ENCODE peak calls at places on chromosomes 5 and 9, in nine cellular contexts. J is right lobe of liver, I is aorta, E is heart right ventricle, V is small intestine, B is right atrium auricular region, P is GM23248, H is lung, L is left ventricle myocardium inferior. R is an unnamed sample.

GRCh38 chr5:39231705-39232525 is 12.6 kb upstream of the FYB1 start:
- DNase-seq in J (no peak), I (no peak), E (no peak), V (no peak), B (no peak), P (peak), H (no peak), L (no peak), R (peak)

GRCh38 chr9:69931340-69931739 is 110.7 kb downstream of the CFAP95 start:
- DNase-seq in J (no peak), I (no peak), E (no peak), V (no peak), B (no peak), P (peak), H (no peak), L (no peak), R (no peak)

GRCh38 chr5:172879434-172879828 is 45.4 kb downstream of the ERGIC1 start:
- DNase-seq in J (no peak), I (no peak), E (no peak), V (no peak), B (no peak), P (no peak), H (no peak), L (no peak), R (no peak)

GRCh38 chr9:33129886-33130284 is 37.3 kb downstream of the B4GALT1 start:
- DNase-seq in J (no peak), I (no peak), E (no peak), V (no peak), B (no peak), P (no peak), H (no peak), L (no peak), R (no peak)

GRCh38 chr9:14277202-14277601 is 36.7 kb downstream of the NFIB start:
- DNase-seq in J (no peak), I (no peak), E (no peak), V (no peak), B (no peak), P (peak), H (no peak), L (peak), R (peak)

GRCh38 chr5:124738751-124739559 is 7.5 kb downstream of the ZNF608 start:
- DNase-seq in J (no peak), I (no peak), E (no peak), V (peak), B (no peak), P (no peak), H (no peak), L (no peak), R (no peak)

GRCh38 chr9:123044556-123044955 is 11.1 kb downstream of the GPR21 start:
- DNase-seq in J (no peak), I (no peak), E (no peak), V (no peak), B (no peak), P (peak), H (no peak), L (no peak), R (no peak)

GRCh38 chr5:58185397-58186195 is 274.3 kb downstream of the PLK2 start:
- DNase-seq in J (no peak), I (no peak), E (no peak), V (no peak), B (no peak), P (peak), H (no peak), L (no peak), R (peak)

GRCh38 chr5:52269395-52269794 is 518.3 kb upstream of the ITGA1 start:
- DNase-seq in J (no peak), I (no peak), E (no peak), V (peak), B (no peak), P (no peak), H (no peak), L (no peak), R (no peak)

GRCh38 chr9:126799051-126799450 is 5.8 kb upstream of the ZBTB43 start:
- DNase-seq in J (no peak), I (no peak), E (no peak), V (peak), B (no peak), P (no peak), H (no peak), L (no peak), R (no peak)

GRCh38 chr9:85212887-85213286 is 528.9 kb downstream of the AGTPBP1 start:
- DNase-seq in J (no peak), I (no peak), E (no peak), V (no peak), B (no peak), P (peak), H (no peak), L (no peak), R (peak)

GRCh38 chr5:160312139-160312959 is at the start of gene CCNJL:
- DNase-seq in J (peak), I (peak), E (peak), V (peak), B (no peak), P (peak), H (peak), L (peak), R (no peak)

GRCh38 chr5:36870399-36871040 is 6.0 kb upstream of the NIPBL start:
- DNase-seq in J (no peak), I (no peak), E (no peak), V (peak), B (no peak), P (peak), H (no peak), L (no peak), R (no peak)

GRCh38 chr5:149271717-149272558 is at the start of gene AFAP1L1:
- DNase-seq in J (peak), I (peak), E (peak), V (peak), B (peak), P (peak), H (peak), L (peak), R (no peak)

GRCh38 chr5:122656107-122656506 is 118.8 kb upstream of the SNX2 start:
- DNase-seq in J (no peak), I (no peak), E (no peak), V (no peak), B (no peak), P (peak), H (no peak), L (no peak), R (no peak)

GRCh38 chr9:110969971-110970381 is 68.3 kb downstream of the LPAR1 start:
- DNase-seq in J (no peak), I (no peak), E (no peak), V (peak), B (no peak), P (peak), H (no peak), L (no peak), R (peak)

GRCh38 chr5:1378866-1379659 is 34.2 kb upstream of the CLPTM1L start:
- DNase-seq in J (peak), I (peak), E (no peak), V (no peak), B (no peak), P (no peak), H (no peak), L (no peak), R (no peak)

GRCh38 chr9:95283678-95284077 is 33.8 kb downstream of the FANCC start:
- DNase-seq in J (no peak), I (no peak), E (no peak), V (no peak), B (no peak), P (peak), H (no peak), L (no peak), R (no peak)

GRCh38 chr5:145531038-145531734 is 304.0 kb downstream of the PRELID2 start:
- DNase-seq in J (no peak), I (no peak), E (no peak), V (peak), B (no peak), P (peak), H (no peak), L (no peak), R (peak)

GRCh38 chr5:154516475-154516874 is 38.4 kb upstream of the HAND1 start:
- DNase-seq in J (no peak), I (no peak), E (no peak), V (no peak), B (no peak), P (no peak), H (no peak), L (no peak), R (no peak)

GRCh38 chr5:84791153-84791552 is 406.5 kb upstream of the EDIL3 start:
- DNase-seq in J (no peak), I (no peak), E (no peak), V (no peak), B (no peak), P (no peak), H (no peak), L (no peak), R (no peak)

GRCh38 chr5:146338774-146339714 is at the start of gene POU4F3:
- DNase-seq in J (no peak), I (no peak), E (no peak), V (no peak), B (no peak), P (no peak), H (no peak), L (no peak), R (no peak)

GRCh38 chr9:120040896-120041295 is 539.1 kb downstream of the CDK5RAP2 start:
- DNase-seq in J (no peak), I (no peak), E (no peak), V (no peak), B (no peak), P (no peak), H (no peak), L (no peak), R (no peak)

GRCh38 chr9:35481347-35481975 is 8.4 kb upstream of the RUSC2 start:
- DNase-seq in J (no peak), I (no peak), E (no peak), V (peak), B (no peak), P (peak), H (peak), L (no peak), R (no peak)

GRCh38 chr9:134700636-134701350 is 59.2 kb downstream of the COL5A1 start:
- DNase-seq in J (no peak), I (no peak), E (peak), V (no peak), B (no peak), P (no peak), H (no peak), L (no peak), R (no peak)
- H3K27ac ChIP-seq in J (no peak), I (no peak), E (no peak), V (no peak), B (no peak), P (no peak), H (no peak), L (no peak), R (no peak)

GRCh38 chr5:156474251-156474650 is 147.3 kb downstream of the SGCD start:
- DNase-seq in J (no peak), I (peak), E (peak), V (no peak), B (peak), P (peak), H (no peak), L (peak), R (no peak)

GRCh38 chr5:156475182-156475830 is 148.3 kb downstream of the SGCD start:
- DNase-seq in J (no peak), I (no peak), E (no peak), V (no peak), B (no peak), P (no peak), H (no peak), L (no peak), R (no peak)

GRCh38 chr5:156475831-156476551 is 149.0 kb downstream of the SGCD start:
- DNase-seq in J (no peak), I (no peak), E (no peak), V (no peak), B (peak), P (peak), H (no peak), L (peak), R (peak)

GRCh38 chr5:156471893-156472292 is 144.9 kb downstream of the SGCD start:
- DNase-seq in J (no peak), I (no peak), E (no peak), V (no peak), B (no peak), P (no peak), H (no peak), L (no peak), R (no peak)

DNA sequence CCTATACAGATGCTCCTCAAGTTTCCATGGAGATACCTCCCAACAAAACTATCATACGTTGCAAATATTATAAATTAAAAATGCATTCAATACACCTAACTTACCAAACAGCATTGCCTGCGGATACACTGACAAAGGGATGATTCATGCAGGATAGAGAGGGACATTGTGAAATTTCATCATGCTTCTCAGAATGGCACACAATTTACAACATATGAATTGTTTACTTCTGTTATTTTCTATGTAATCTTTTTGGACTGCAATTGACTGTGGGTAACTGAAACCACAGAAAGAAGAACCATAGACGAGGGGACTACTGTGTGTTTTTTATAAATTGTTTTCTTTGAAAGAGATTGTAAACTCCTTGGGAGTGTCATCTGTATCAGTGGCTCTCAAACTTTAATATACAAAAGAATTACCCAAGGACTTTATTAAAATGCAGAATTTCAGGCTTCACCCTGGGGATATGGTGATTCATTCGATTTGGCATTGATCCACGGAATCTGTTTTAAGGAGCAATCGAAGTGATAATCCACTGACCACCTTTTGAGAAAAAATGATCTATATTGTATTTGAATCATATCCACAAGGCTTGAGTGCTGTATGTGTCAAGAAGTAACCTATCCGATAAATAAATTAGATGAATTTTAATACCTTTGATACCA is 146.4 kb downstream of the SGCD start:
- DNase-seq in J (no peak), I (no peak), E (no peak), V (no peak), B (no peak), P (peak), H (no peak), L (no peak), R (peak)
- H3K27ac ChIP-seq in J (no peak), I (no peak), E (no peak), V (no peak), B (no peak), P (peak), H (no peak), L (peak), R (peak)

GRCh38 chr9:12775373-12775962 is 648 bp downstream of the LURAP1L start:
- DNase-seq in J (peak), I (peak), E (peak), V (no peak), B (no peak), P (peak), H (no peak), L (peak), R (no peak)

GRCh38 chr9:12775963-12776774 is 1.3 kb downstream of the LURAP1L start:
- DNase-seq in J (peak), I (peak), E (peak), V (peak), B (peak), P (peak), H (peak), L (peak), R (peak)

GRCh38 chr9:12776775-12777055 is 1.9 kb downstream of the LURAP1L start:
- DNase-seq in J (no peak), I (no peak), E (no peak), V (no peak), B (no peak), P (peak), H (no peak), L (no peak), R (no peak)

GRCh38 chr9:12773562-12773961 is 1.3 kb upstream of the LURAP1L start:
- DNase-seq in J (no peak), I (no peak), E (no peak), V (no peak), B (no peak), P (no peak), H (no peak), L (no peak), R (no peak)

DNA sequence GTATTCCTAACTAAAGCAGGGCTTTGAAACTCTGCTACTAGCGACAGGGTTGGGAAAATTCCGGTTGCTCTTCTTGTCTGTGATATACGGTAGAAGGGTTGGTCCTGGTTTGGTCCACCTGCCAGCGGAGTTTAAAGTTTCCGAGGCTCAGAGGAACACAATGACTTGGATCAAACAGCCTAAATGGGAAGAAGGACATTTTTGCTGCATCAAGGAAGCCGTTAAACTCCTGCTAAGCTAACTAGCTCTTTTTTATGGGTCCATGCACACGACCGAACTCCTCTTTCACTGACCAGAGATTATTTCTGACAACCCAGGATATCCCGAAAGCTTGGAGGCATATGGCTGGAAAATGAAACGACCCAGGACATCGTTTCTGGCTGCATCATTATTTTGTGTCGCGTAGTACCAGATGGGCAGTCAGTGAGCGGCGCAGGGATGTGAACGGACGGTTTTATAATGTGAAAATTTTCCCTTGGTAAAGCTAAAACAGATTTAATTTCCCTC is at the start of gene LURAP1L:
- DNase-seq in J (peak), I (no peak), E (no peak), V (peak), B (peak), P (peak), H (peak), L (peak), R (peak)
- H3K27ac ChIP-seq in J (peak), I (peak), E (peak), V (peak), B (peak), P (peak), H (peak), L (peak), R (peak)

GRCh38 chr9:133978226-133979123 is 13.6 kb downstream of the VAV2 start:
- DNase-seq in J (peak), I (peak), E (no peak), V (no peak), B (no peak), P (no peak), H (no peak), L (peak), R (no peak)

GRCh38 chr9:133979124-133979920 is 12.8 kb downstream of the VAV2 start:
- DNase-seq in J (peak), I (peak), E (peak), V (no peak), B (no peak), P (peak), H (no peak), L (peak), R (no peak)

GRCh38 chr9:133981589-133981957 is 10.6 kb downstream of the VAV2 start:
- DNase-seq in J (peak), I (peak), E (no peak), V (no peak), B (no peak), P (no peak), H (no peak), L (peak), R (no peak)

GRCh38 chr9:133980864-133981588 is 11.1 kb downstream of the VAV2 start:
- DNase-seq in J (peak), I (peak), E (no peak), V (no peak), B (no peak), P (no peak), H (no peak), L (peak), R (no peak)

GRCh38 chr9:133979921-133980863 is 11.9 kb downstream of the VAV2 start:
- DNase-seq in J (peak), I (peak), E (no peak), V (no peak), B (no peak), P (no peak), H (no peak), L (peak), R (no peak)
- H3K27ac ChIP-seq in J (peak), I (no peak), E (no peak), V (peak), B (no peak), P (no peak), H (peak), L (peak), R (no peak)

GRCh38 chr9:130711469-130711868 is 17.9 kb downstream of the EXOSC2 start:
- DNase-seq in J (no peak), I (no peak), E (no peak), V (no peak), B (no peak), P (no peak), H (no peak), L (no peak), R (no peak)

GRCh38 chr9:130713286-130713975 is 19.9 kb downstream of the EXOSC2 start:
- DNase-seq in J (peak), I (no peak), E (no peak), V (peak), B (peak), P (peak), H (peak), L (no peak), R (no peak)

GRCh38 chr9:130715270-130716077 is 21.9 kb downstream of the EXOSC2 start:
- DNase-seq in J (no peak), I (no peak), E (no peak), V (peak), B (no peak), P (peak), H (no peak), L (no peak), R (no peak)

GRCh38 chr9:130712564-130713285 is 19.1 kb downstream of the EXOSC2 start:
- DNase-seq in J (peak), I (peak), E (peak), V (peak), B (peak), P (peak), H (peak), L (peak), R (peak)

DNA sequence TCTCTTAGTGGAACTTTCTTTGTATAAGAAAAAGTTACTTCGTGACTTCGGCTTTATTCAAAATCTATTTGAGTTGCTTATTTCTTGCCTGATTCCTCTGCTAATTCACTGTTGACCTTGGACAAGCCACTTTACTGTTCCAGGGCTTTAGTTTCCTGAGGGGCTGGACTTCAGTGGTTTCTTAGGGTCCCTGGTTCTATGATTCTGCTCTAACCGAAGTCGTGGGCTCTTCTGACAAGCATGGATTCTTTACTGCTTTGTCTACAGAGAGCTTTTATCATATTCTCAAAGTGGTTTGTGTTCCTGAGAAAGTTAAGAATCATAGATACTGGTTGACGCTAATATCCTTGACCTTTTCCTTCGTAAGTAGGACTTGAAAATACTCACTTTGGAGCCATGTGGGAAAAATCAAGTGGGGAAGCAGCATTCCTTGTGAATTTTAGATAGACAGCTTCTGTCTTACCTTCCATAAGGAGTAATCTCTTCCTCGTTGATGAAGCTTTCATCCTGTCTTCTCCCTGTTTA is 21.1 kb downstream of the EXOSC2 start:
- DNase-seq in J (no peak), I (no peak), E (no peak), V (peak), B (no peak), P (peak), H (no peak), L (no peak), R (no peak)
- H3K27ac ChIP-seq in J (peak), I (no peak), E (peak), V (no peak), B (peak), P (peak), H (no peak), L (peak), R (no peak)

GRCh38 chr9:129898205-129898604 is 62.9 kb downstream of the USP20 start:
- DNase-seq in J (no peak), I (no peak), E (no peak), V (peak), B (no peak), P (peak), H (no peak), L (no peak), R (no peak)
- H3K27ac ChIP-seq in J (no peak), I (no peak), E (no peak), V (no peak), B (no peak), P (no peak), H (no peak), L (no peak), R (no peak)

DNA sequence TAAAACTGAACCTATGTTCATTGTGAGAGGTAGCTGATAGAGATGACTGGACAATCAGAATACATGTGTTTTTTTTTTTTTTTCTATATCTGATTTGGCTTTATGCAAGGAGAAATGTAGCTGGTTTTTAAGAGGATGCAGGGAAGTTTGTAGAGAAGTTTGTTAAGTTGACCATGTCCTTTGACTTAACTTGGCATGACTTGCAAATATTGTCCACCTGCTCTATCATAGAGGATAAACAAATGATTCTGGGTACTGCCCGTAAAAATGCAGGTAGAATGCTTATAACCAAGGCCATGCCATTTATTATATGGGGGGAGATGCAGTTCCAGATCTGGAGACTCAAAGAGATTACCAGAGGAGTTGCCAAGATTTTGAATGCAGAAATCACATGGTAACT is 13.7 kb upstream of the NNT start:
- DNase-seq in J (no peak), I (no peak), E (no peak), V (no peak), B (no peak), P (no peak), H (no peak), L (no peak), R (no peak)
- H3K27ac ChIP-seq in J (no peak), I (no peak), E (no peak), V (no peak), B (no peak), P (no peak), H (no peak), L (no peak), R (no peak)

R was measured in epithelial cell of prostate.